ENCODE peak calls at places on chromosomes 11 and 22, in six cellular contexts. Z is psoas muscle, N is heart right ventricle, I is upper lobe of right lung, O is ascending aorta, T is GM23338. R is an unnamed sample. For H3K4me1, the result is how much of the 10 kb centered on the place peaks cover.

GRCh38 chr11:8661036-8661435 is 21.4 kb downstream of the TRIM66 start:
- DNase-seq in Z (no peak), O (no peak), I (no peak), N (no peak), T (no peak), R (no peak)

GRCh38 chr22:49334976-49335375 is 492.7 kb downstream of the BRD1 start:
- DNase-seq in O (no peak), I (peak), T (no peak), Z (peak), N (no peak), R (no peak)

GRCh38 chr11:11135820-11136476 is 217.1 kb downstream of the CSNK2A3 start:
- DNase-seq in N (no peak), O (no peak), Z (no peak), I (no peak), T (peak), R (no peak)

GRCh38 chr11:44437122-44437521 is 127.2 kb upstream of the ALX4 start:
- DNase-seq in T (no peak), O (no peak), Z (no peak), I (no peak), N (no peak), R (no peak)

GRCh38 chr11:133977067-133977681 is 20.4 kb upstream of the IGSF9B start:
- DNase-seq in T (no peak), Z (no peak), O (no peak), N (no peak), I (no peak), R (no peak)

GRCh38 chr11:80194625-80195024 is 753.8 kb upstream of the TENM4 start:
- DNase-seq in Z (no peak), N (no peak), I (no peak), T (no peak), O (no peak), R (no peak)

GRCh38 chr11:107275632-107276031 is 182.0 kb downstream of the CWF19L2 start:
- DNase-seq in I (no peak), N (no peak), Z (no peak), T (no peak), O (no peak), R (no peak)

GRCh38 chr11:63536669-63537292 is at the start of gene PLAAT4:
- DNase-seq in T (no peak), I (no peak), N (peak), Z (no peak), O (peak), R (peak)

GRCh38 chr11:120549346-120549745 is 37.8 kb downstream of the GRIK4 start:
- DNase-seq in I (no peak), Z (no peak), T (no peak), N (no peak), O (no peak), R (no peak)

GRCh38 chr22:21970037-21970799 is 12.4 kb downstream of the TOP3B start:
- DNase-seq in O (no peak), I (no peak), N (no peak), Z (no peak), T (no peak), R (no peak)

GRCh38 chr11:2301631-2302272 is at the start of the genes C11orf21 and TSPAN32:
- DNase-seq in O (peak), T (no peak), Z (peak), N (peak), I (peak), R (peak)

GRCh38 chr22:17797721-17798559 is 23.7 kb upstream of the BID start:
- DNase-seq in N (no peak), I (no peak), O (no peak), T (no peak), Z (no peak), R (no peak)

GRCh38 chr11:31262761-31263160 is 106.8 kb downstream of the DCDC1 start:
- DNase-seq in I (no peak), Z (no peak), T (no peak), O (no peak), N (no peak), R (no peak)

GRCh38 chr22:30116362-30117117 is 36.3 kb downstream of the HORMAD2 start:
- DNase-seq in O (no peak), T (no peak), N (no peak), I (no peak), Z (no peak), R (no peak)

GRCh38 chr11:7667460-7667859 is 5.8 kb downstream of the CYB5R2 start:
- DNase-seq in T (no peak), O (no peak), Z (no peak), I (no peak), N (no peak), R (no peak)

GRCh38 chr11:125284209-125284608 is 119.7 kb downstream of the PKNOX2 start:
- DNase-seq in Z (no peak), O (no peak), T (no peak), N (no peak), I (no peak), R (no peak)

GRCh38 chr11:14105446-14105845 is 142.9 kb downstream of the SPON1 start:
- DNase-seq in I (no peak), T (no peak), O (no peak), N (no peak), Z (no peak), R (no peak)

GRCh38 chr11:291281-292210 is 2.6 kb downstream of the PGGHG start:
- DNase-seq in I (peak), O (no peak), Z (peak), N (peak), T (peak), R (no peak)

GRCh38 chr11:111302298-111302697 is 4.0 kb downstream of the POU2AF3 start:
- DNase-seq in O (no peak), I (peak), Z (no peak), T (no peak), N (no peak), R (no peak)
- H3K27ac ChIP-seq in O (no peak), I (peak), Z (no peak), T (no peak), N (no peak), R (no peak)

GRCh38 chr11:69499216-69499945 is 17.9 kb downstream of the LINC01488 start:
- DNase-seq in Z (peak), I (peak), T (no peak), N (no peak), O (no peak), R (no peak)
- H3K4me1 ChIP-seq in Z (under half), I (under half), T (under half), N (under half), O (under half), R (under half)

GRCh38 chr11:45997599-45997998 is 75.1 kb downstream of the LARGE2 start:
- DNase-seq in T (no peak), Z (no peak), N (no peak), I (no peak), O (no peak), R (no peak)

GRCh38 chr11:45993438-45994064 is 71.1 kb downstream of the LARGE2 start:
- DNase-seq in N (peak), Z (no peak), O (peak), I (no peak), T (peak), R (no peak)

GRCh38 chr11:45995342-45995734 is 72.9 kb downstream of the LARGE2 start:
- DNase-seq in T (no peak), Z (no peak), O (no peak), I (no peak), N (no peak), R (no peak)

GRCh38 chr11:45988922-45989321 is 66.5 kb downstream of the LARGE2 start:
- DNase-seq in N (no peak), Z (no peak), I (no peak), T (no peak), O (no peak), R (no peak)

DNA sequence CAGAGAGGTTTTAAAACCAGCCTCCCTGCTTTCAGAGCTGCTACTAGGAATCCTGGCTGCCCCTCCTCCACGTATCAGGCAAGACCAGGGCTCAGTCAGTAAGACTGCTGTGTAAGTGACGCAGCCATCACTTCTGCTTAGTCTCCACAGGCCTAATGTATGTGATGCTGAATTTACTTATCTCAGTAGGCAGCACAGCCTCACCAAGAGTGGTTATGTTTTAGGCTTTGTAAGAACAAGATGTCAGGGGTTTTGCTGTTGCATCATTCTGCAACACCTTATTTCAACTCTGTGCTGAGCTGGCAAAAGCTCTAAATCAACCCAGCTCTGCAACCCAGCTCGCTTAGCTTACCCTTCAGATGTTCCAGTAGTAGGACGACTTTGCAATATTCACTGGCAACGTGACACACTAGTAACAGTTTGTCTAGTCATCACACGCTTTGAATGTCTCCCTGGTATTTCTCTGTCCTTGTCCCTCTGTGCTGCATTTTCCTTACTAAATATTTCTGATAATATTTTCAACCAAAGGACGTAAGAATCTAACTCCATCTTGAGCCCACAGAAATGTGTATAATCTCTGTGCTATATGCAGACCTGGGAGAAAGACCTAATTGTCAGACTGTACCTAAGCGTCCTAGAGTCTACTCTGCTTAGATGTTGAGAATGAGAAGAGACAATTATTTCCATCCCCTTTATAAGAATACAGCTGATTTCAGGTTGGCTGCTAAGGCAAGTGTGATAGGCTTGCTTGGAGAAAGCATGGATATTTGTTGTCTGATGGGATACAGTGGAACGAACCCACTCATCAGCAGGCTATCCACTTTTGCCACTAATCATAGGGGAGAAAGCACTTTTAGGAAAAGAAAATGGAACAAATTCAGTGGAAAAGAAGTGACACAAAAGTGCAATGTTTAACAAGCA is 72.2 kb downstream of the LARGE2 start:
- DNase-seq in Z (no peak), O (no peak), T (peak), N (no peak), I (no peak), R (no peak)
- H3K27ac ChIP-seq in Z (no peak), O (peak), T (peak), N (peak), I (no peak), R (no peak)

DNA sequence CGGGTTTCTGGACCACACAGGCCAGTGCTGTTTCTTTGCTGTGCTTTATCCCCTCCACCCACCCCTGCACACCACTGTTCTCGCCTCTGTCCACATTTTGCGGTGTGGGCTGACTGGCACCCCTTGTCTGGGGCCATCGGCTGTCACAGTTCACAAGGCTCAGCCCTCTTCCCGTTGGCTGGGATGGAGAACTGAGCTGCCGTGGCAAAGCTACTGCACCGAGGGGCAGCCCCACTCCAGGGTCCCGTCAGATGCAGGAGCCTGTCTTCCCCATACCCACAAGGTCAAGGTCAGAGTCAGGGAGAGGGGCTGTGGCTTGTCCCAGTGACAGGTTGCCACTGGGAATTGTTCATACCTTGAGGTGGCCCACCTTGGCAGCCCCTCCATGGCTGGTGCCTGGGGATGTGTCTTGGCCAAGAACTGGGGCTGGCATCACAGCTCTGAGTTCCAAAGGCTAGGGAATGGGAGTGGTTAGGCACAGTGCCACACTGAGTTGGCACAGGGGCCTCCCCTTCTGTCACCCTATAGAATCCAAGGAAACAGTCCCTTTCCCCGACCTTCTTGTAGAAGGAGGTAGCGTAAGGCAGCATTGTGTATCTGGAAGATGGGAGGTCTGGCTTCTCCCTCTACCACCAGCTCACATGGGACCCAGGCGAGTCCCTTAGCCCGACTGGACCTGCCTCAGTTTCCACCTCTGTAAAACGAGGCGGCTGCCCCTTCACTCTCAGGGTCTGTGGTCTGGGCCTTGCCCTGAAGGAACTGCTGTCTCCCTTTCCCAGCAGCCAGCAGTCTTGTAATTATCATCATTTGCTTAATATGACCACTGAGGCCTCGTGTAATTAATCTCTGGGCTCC is 3.4 kb downstream of the GRK2 start:
- DNase-seq in O (no peak), T (no peak), Z (peak), I (peak), N (peak), R (no peak)
- H3K4me1 ChIP-seq in O (half or more), T (under half), Z (half or more), I (half or more), N (half or more), R (half or more)

DNA sequence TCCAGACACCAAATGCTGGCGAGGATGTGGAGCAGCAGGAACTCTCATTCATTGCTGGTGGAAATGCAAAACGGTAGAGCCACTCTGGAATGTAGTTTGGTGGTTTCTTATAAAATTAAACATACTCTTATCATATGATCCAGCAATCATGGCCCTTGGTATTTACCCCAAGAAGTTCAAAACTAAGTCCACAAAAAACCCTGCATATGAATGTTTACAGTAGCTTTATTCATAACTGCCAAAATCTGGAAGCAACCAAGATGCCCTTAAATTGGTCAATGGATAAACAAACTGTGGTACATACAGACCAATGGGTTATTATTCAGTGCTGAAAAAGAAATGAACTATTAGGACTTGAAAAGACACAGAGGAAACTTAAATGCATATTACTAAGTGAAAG is 87.8 kb downstream of the APOL5 start:
- DNase-seq in Z (no peak), N (no peak), T (no peak), O (no peak), I (no peak), R (no peak)
- H3K27ac ChIP-seq in Z (no peak), N (no peak), T (no peak), O (no peak), I (no peak), R (no peak)

DNA sequence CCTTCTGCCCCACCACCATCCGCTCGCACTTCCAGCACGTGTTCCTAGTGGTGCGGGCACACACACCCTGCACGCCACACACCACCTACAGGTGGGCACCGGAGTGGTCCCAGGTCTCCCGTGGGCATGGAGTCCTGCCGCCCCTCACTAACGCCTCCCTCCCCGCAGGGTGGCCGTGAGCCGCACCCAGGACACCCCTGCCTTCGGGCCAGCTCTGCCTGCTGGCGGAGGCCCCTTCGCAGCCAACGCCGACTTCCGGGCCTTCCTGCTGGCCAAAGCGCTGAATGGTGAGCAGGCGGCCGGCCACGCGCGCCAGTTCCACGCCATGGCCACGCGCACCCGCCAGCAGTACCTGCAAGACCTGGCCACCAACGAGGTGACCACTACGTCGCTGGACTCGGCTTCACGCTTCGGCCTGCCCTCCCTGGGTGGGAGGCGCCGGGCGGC is 8.4 kb downstream of the SIPA1 start:
- DNase-seq in T (no peak), N (no peak), O (no peak), Z (peak), I (peak), R (no peak)
- H3K4me1 ChIP-seq in T (under half), N (under half), O (under half), Z (under half), I (under half), R (under half)

DNA sequence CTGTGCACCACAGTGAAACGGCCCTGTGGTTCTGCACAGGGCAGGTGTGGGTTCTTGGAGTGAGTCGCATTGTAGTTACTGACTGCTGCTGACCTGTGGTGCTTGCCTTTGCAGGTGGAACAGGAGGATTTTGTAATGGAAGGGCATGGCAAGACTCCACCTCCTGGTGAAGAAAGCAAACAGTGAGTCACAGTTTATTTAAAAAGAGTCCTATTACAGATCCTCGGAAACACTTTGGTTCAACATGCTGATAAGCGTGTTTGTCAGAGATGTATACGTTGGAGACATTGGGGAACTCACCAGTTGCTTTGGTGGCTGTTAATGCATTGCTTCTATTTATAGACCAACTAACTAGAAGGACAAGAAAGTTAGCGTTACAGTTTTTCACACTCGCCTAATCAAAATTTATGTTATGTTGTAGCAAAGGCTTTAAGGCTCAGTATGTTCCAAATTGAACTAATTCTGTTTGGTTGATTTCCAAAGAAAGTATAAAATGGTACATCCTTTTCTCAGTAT is 21.7 kb upstream of the TNRC6B start:
- DNase-seq in O (no peak), N (no peak), I (no peak), Z (no peak), T (peak), R (no peak)
- H3K27ac ChIP-seq in O (peak), N (no peak), I (no peak), Z (peak), T (no peak), R (no peak)

GRCh38 chr22:24146190-24146616 is 35.1 kb upstream of the SUSD2 start:
- DNase-seq in Z (peak), N (no peak), O (no peak), I (peak), T (peak), R (no peak)

GRCh38 chr22:24146791-24147353 is 34.4 kb upstream of the SUSD2 start:
- DNase-seq in I (no peak), N (no peak), Z (no peak), O (peak), T (peak), R (no peak)

GRCh38 chr22:24144471-24145115 is 36.7 kb upstream of the SUSD2 start:
- DNase-seq in Z (no peak), O (no peak), I (no peak), T (no peak), N (no peak), R (no peak)

GRCh38 chr22:24144056-24144455 is 37.2 kb upstream of the SUSD2 start:
- DNase-seq in I (no peak), T (no peak), O (no peak), Z (no peak), N (no peak), R (no peak)

DNA sequence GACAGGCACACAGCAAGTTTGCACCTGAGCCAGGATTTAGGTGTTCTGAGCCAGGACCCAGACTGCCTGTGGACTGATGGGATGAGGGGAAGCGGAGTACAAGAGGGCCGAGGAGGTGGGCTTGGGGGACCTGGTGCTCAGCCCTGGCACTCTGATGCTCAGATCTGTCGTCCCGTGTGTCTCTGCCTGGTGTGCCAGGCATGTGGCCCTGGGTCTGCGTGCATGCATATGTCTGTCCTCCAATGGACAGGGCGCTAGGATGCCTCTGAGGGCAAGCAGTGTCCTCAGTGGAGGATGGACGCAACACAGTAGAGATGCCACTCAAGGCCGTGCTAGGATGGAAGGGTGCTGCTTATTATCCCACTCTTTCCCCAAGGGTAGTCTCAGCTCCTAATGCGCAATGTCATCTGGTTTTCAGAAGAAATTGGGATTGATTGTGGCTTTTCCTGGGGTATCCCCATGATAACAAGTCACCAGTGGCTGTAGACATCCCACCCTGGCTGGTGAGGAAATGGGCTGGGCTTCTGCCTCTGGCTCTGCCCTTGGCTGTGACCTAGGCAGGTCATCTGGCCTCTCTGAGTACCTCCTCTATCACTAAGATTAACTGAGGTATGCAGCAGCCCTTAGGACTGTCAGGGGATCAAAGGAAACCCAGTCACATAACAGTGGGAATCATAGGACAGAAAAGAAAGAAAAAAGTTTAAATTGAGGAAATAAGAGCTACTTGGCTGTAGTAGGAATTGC is 35.7 kb upstream of the SUSD2 start:
- DNase-seq in I (no peak), O (no peak), Z (no peak), N (no peak), T (no peak), R (no peak)
- H3K4me1 ChIP-seq in I (half or more), O (half or more), Z (under half), N (half or more), T (under half), R (half or more)